ENCODE peak calls at places on chromosomes 11 and 22, in seven cellular contexts. Z is astrocyte, E is neuronal stem cell, K is mammary epithelial cell, V is mesendoderm, T is mesenchymal stem cell, A is A549. W is an unnamed sample.

GRCh38 chr22:36123673-36124630 is 36.6 kb downstream of the APOL3 start:
- DNase-seq in A (peak), T (peak), K (peak), E (peak), Z (peak), V (peak), W (peak)

GRCh38 chr11:130666781-130667251 is 218.4 kb downstream of the ADAMTS15 start:
- DNase-seq in K (no peak), Z (peak), V (peak), T (peak), A (no peak), E (no peak), W (no peak)

GRCh38 chr22:45612451-45612901 is 59.2 kb upstream of the ATXN10 start:
- DNase-seq in T (no peak), A (no peak), V (no peak), Z (peak), E (no peak), K (peak), W (no peak)

GRCh38 chr11:6438979-6439571 is 1.7 kb downstream of the HPX start:
- DNase-seq in Z (peak), K (peak), E (peak), T (peak), V (peak), A (peak), W (no peak)

GRCh38 chr11:81647374-81647773 is 1086.3 kb downstream of the FAM181B start:
- DNase-seq in A (no peak), V (no peak), K (no peak), E (no peak), Z (no peak), T (no peak), W (no peak)

GRCh38 chr11:70556884-70557741 is 158.8 kb downstream of the CTTN start:
- DNase-seq in V (peak), K (peak), A (peak), E (no peak), T (peak), Z (peak), W (peak)

GRCh38 chr11:77705195-77705876 is 67.7 kb upstream of the CLNS1A start:
- DNase-seq in T (peak), Z (peak), K (peak), V (peak), A (peak), E (no peak), W (peak)

GRCh38 chr11:59754859-59755700 is at the start of gene STX3:
- DNase-seq in V (peak), A (peak), T (peak), E (peak), K (peak), Z (peak), W (peak)

GRCh38 chr22:39592104-39593060 is 21.8 kb downstream of the CACNA1I start:
- DNase-seq in A (peak), E (no peak), V (peak), T (peak), K (peak), Z (peak), W (peak)

GRCh38 chr22:27997538-27997937 is 78.5 kb upstream of the PITPNB start:
- DNase-seq in A (no peak), Z (no peak), V (no peak), T (no peak), K (no peak), E (no peak), W (no peak)

GRCh38 chr11:111571829-111572501 is 30.3 kb upstream of the SIK2 start:
- DNase-seq in Z (no peak), V (no peak), E (no peak), K (no peak), A (no peak), T (no peak), W (no peak)

GRCh38 chr11:46722566-46723358 is 3.7 kb downstream of the F2 start:
- DNase-seq in Z (no peak), E (no peak), A (no peak), K (no peak), T (no peak), V (no peak), W (no peak)

GRCh38 chr11:14012836-14013235 is 50.3 kb downstream of the SPON1 start:
- DNase-seq in V (no peak), T (no peak), K (no peak), E (no peak), Z (peak), A (no peak), W (no peak)

GRCh38 chr11:126521196-126521595 is 165.7 kb downstream of the ST3GAL4 start:
- DNase-seq in V (no peak), A (no peak), Z (no peak), T (no peak), K (no peak), E (no peak), W (no peak)

GRCh38 chr11:10625982-10626311 is 57.5 kb upstream of the LYVE1 start:
- DNase-seq in E (no peak), V (no peak), K (no peak), Z (no peak), A (no peak), T (no peak), W (no peak)

GRCh38 chr11:123351375-123351774 is 78.7 kb upstream of the GRAMD1B start:
- DNase-seq in K (no peak), E (no peak), V (peak), Z (no peak), T (no peak), A (no peak), W (no peak)

GRCh38 chr11:116042125-116042524 is 537.9 kb upstream of the CADM1 start:
- DNase-seq in V (no peak), K (no peak), Z (no peak), E (no peak), T (no peak), A (no peak), W (no peak)

GRCh38 chr11:57335023-57335342 is 709 bp downstream of the SSRP1 start:
- DNase-seq in V (no peak), K (no peak), T (no peak), Z (no peak), E (no peak), A (no peak), W (no peak)

GRCh38 chr11:62882428-62882742 is 1.7 kb downstream of the SLC3A2 start:
- DNase-seq in V (no peak), A (no peak), T (no peak), K (no peak), E (no peak), Z (no peak), W (no peak)

DNA sequence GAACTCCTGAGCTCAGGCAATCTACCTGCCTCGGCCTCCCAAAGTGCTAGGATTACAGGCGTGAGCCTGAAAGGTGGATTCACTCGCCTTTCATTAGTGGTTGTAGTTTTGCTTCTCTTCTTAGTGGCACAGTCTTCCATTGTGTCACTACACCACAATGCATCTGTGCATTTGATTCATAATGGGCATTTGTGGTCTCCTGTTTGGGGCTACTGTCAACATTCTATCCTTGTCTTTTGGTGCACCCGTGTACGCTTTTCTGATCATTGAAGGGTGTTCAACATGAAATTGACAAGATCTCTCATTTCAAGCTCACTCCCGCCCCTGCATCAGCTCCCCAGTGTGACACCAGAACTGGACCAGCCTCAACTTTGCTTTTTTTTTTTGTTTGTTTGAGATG is 2.0 kb upstream of the SYT12 start:
- DNase-seq in E (no peak), A (no peak), K (no peak), V (no peak), Z (no peak), T (no peak), W (no peak)
- H3K4me2 ChIP-seq in E (no peak), A (no peak), K (no peak), V (no peak), Z (no peak), T (no peak), W (no peak)

GRCh38 chr11:92693146-92693545 is 276.3 kb upstream of the MTNR1B start:
- DNase-seq in K (peak), E (no peak), T (no peak), A (no peak), Z (peak), V (no peak), W (no peak)

GRCh38 chr11:92696076-92696475 is 273.4 kb upstream of the MTNR1B start:
- DNase-seq in E (no peak), K (no peak), V (no peak), A (no peak), Z (no peak), T (no peak), W (no peak)

GRCh38 chr11:92698742-92699141 is 270.7 kb upstream of the MTNR1B start:
- DNase-seq in K (no peak), T (no peak), A (no peak), V (no peak), Z (no peak), E (no peak), W (no peak)

GRCh38 chr11:92702037-92702436 is 267.4 kb upstream of the MTNR1B start:
- DNase-seq in A (no peak), V (no peak), Z (peak), K (peak), E (no peak), T (no peak), W (no peak)

GRCh38 chr11:92697461-92698314 is 271.8 kb upstream of the MTNR1B start:
- DNase-seq in T (no peak), V (no peak), A (no peak), Z (no peak), E (no peak), K (no peak), W (no peak)
- H3K4me3 ChIP-seq in T (no peak), V (no peak), A (no peak), Z (no peak), E (no peak), K (no peak), W (no peak)

GRCh38 chr11:35621620-35622019 is 3.4 kb downstream of the FJX1 start:
- DNase-seq in Z (no peak), E (no peak), V (no peak), K (no peak), A (no peak), T (no peak), W (no peak)
- H3K4me2 ChIP-seq in Z (peak), E (peak), V (no peak), K (peak), A (peak), T (no peak), W (peak)

DNA sequence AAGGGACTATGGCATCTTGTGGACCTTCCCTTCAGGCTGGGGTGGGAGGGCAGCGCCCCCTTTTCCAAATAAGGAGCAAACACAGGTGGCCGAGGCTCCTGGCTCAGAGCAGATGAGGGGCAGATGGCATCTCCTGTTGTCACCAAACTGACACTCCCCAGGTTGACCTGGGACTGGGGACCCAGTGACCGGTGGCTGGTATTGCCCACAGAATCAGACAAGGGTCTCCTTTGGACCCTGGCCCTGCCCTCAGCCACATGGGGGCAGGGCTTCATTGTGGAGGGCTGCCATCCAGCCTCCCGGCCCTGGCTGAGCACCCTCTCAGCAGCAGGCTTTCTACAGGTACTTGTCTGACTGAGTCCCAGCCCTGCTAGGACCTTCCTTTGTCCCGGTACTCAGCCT is 842 bp upstream of the SIGIRR start:
- DNase-seq in V (no peak), Z (no peak), T (no peak), E (no peak), A (no peak), K (no peak), W (no peak)
- H3K4me3 ChIP-seq in V (no peak), Z (no peak), T (no peak), E (no peak), A (no peak), K (no peak), W (peak)

DNA sequence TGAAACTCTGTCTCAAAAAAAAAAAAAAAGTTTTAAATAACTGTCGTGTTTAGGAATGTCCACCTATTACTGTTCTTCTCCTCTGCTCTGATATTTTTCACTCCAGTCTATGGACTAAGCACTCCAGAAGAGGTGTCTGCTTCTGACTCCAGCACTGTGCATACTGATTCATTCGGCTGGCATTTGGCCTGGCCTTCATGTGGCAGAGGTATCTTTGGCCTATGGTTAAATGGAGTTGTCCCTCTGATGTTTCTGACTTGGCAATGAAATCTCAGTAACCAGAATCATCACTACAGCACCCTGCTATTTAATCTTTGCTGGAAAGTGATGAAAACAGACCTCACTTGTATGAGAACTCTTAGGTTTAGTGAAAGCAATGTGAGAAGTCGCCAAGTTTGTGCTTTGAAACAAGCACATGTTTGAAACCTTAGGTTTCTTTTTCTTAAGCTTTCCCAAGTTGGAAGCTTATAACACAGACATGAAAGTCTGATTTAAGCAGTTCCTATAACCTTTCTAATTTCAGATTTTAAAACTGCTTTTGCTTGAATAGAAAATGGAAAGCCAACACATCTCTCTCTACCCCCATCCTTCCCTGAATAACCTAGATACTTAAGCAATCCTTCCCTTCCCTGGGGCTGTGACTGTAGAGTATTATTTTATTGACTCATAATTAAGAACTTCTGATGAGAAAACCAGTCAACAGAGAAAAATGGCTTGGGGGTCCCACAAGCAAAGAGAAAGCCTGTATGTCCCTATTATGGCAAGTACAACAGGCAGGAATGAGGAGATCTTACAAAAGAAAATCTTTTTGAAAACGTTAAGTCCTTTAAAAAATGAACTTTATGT is 155.0 kb downstream of the MAML2 start:
- DNase-seq in V (no peak), A (peak), T (peak), Z (peak), K (peak), E (no peak), W (peak)
- H3K4me2 ChIP-seq in V (no peak), A (peak), T (no peak), Z (peak), K (peak), E (no peak), W (peak)

GRCh38 chr11:76637491-76638266 is 32.9 kb downstream of the LRRC32 start:
- DNase-seq in A (no peak), V (no peak), K (no peak), Z (no peak), E (no peak), T (no peak), W (no peak)

GRCh38 chr11:76635991-76636520 is 34.5 kb downstream of the LRRC32 start:
- DNase-seq in K (no peak), Z (no peak), T (no peak), E (no peak), A (no peak), V (no peak), W (no peak)

GRCh38 chr11:76634934-76635333 is 35.6 kb downstream of the LRRC32 start:
- DNase-seq in V (no peak), K (no peak), E (no peak), T (no peak), A (no peak), Z (no peak), W (no peak)

GRCh38 chr11:76638267-76639197 is 32.0 kb downstream of the LRRC32 start:
- DNase-seq in Z (no peak), T (no peak), E (no peak), V (no peak), K (no peak), A (no peak), W (no peak)

DNA sequence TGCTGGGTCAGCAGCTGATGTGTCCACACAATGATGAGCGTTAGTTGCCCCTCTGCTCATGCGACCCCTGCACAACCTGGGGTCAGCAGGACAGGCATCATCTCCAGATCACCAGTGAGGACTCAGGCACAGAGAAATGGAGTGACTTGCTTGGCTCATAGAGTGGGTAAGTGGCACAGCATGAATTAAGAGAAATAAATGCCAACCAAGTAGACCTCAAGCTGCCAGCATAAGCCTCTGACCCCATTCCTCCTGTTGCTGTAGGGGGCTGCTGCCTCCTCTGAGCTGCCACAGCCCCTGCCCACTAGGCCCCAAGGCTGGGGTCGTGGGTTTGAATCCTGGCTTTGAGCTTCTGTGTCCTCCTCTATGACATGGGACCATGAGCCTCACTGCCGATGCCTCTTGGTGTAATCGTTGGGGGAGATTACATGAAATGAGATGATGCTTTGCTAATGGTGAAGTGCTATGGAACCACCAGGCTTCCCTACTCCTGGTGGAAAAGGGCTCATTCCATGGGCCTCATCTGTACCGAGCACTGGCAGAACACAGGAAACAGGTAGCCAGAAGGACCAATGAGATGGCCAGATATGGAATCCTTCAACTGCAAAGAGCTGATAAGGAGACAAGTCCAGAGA is 33.6 kb downstream of the LRRC32 start:
- DNase-seq in T (no peak), V (no peak), E (no peak), Z (no peak), A (no peak), K (no peak), W (no peak)
- H3K4me3 ChIP-seq in T (no peak), V (no peak), E (no peak), Z (no peak), A (no peak), K (no peak), W (no peak)

DNA sequence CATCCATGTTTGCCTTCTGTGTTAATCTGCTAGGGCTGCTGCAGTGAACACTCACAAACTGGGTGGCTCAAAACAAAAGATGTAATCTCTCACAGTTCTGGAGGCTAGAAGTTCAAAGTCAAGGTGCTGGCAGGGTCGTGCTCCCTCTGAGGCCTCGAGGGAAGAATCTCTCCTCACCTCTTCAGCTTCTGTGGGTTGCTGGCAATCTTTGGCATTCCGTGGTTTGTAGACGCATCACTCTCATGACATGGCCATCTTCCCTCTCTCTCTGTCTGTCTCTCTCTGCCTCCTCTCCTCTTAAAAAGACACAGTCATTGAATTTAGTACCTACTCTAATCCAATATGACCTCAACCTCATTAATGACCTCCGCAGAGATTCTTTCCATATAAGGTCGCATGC is 78.8 kb downstream of the TSPAN18 start:
- DNase-seq in K (no peak), Z (peak), T (peak), A (no peak), V (peak), E (no peak), W (no peak)
- H3K4me2 ChIP-seq in K (no peak), Z (no peak), T (no peak), A (no peak), V (no peak), E (no peak), W (no peak)

GRCh38 chr11:65429069-65429681 is 6.6 kb downstream of the NEAT1 start:
- DNase-seq in T (peak), K (peak), E (no peak), A (peak), Z (peak), V (peak), W (no peak)

GRCh38 chr11:65428578-65429068 is 6.0 kb downstream of the NEAT1 start:
- DNase-seq in V (no peak), T (no peak), K (no peak), E (no peak), A (no peak), Z (no peak), W (no peak)

GRCh38 chr11:65426839-65427690 is 4.5 kb downstream of the NEAT1 start:
- DNase-seq in Z (peak), T (peak), A (peak), E (no peak), K (no peak), V (peak), W (peak)

GRCh38 chr11:65425971-65426838 is 3.6 kb downstream of the NEAT1 start:
- DNase-seq in Z (peak), T (peak), A (peak), V (no peak), E (no peak), K (peak), W (peak)

GRCh38 chr11:65427691-65428577 is 5.3 kb downstream of the NEAT1 start:
- DNase-seq in K (peak), T (peak), V (no peak), E (no peak), Z (peak), A (peak), W (peak)
- H3K4me3 ChIP-seq in K (peak), T (peak), V (no peak), E (no peak), Z (peak), A (peak), W (peak)